ENCODE peak calls at places on chromosomes 16 and 17, in five cellular contexts. F is A549, O is K562, C is endothelial cell of umbilical vein, N is WTC11. G is an unnamed sample.

GRCh38 chr17:40915199-40915661 is 22.2 kb downstream of the KRT23 start:
- DNase-seq in F (peak; percentile 90), O (no peak), C (peak; percentile 3), N (no peak), G (no peak)

GRCh38 chr16:86391486-86391885 is 118.8 kb upstream of the FOXF1 start:
- DNase-seq in F (no peak), O (no peak), C (no peak), N (no peak), G (no peak)

GRCh38 chr17:75105269-75106080 is 4.3 kb upstream of the ARMC7 start:
- DNase-seq in F (peak; percentile 84), O (peak; percentile 73), C (peak; percentile 95), N (peak; percentile 80), G (no peak)

GRCh38 chr17:1197379-1197778 is 17.6 kb upstream of the ABR start:
- DNase-seq in F (no peak), O (no peak), C (no peak), N (no peak), G (no peak)

GRCh38 chr17:19911033-19911432 is 43.3 kb upstream of the ULK2 start:
- DNase-seq in F (no peak), O (no peak), C (no peak), N (no peak), G (no peak)

GRCh38 chr17:31527606-31528005 is 136.1 kb downstream of the RAB11FIP4 start:
- DNase-seq in F (no peak), O (no peak), C (peak; percentile 28), N (no peak), G (no peak)

GRCh38 chr16:86619263-86619935 is 41.0 kb downstream of the FOXL1 start:
- DNase-seq in F (peak; percentile 38), O (peak; percentile 41), C (no peak), N (peak; percentile 54), G (no peak)

GRCh38 chr17:8479431-8479947 is 43.8 kb downstream of the NDEL1 start:
- DNase-seq in F (no peak), O (no peak), C (no peak), N (no peak), G (no peak)

GRCh38 chr17:75044716-75045115 is 2.1 kb downstream of the ATP5PD start:
- DNase-seq in F (no peak), O (no peak), C (no peak), N (no peak), G (no peak)

GRCh38 chr16:1474471-1474795 is 395 bp downstream of the CLCN7 start:
- DNase-seq in F (no peak), O (peak; percentile 38), C (no peak), N (no peak), G (no peak)

GRCh38 chr17:63973930-63974593 is 1.3 kb upstream of the SCN4A start:
- DNase-seq in F (peak; percentile 34), O (no peak), C (no peak), N (no peak), G (no peak)

GRCh38 chr16:28491080-28491969 is 549 bp downstream of the CLN3 start:
- DNase-seq in F (no peak), O (peak; percentile 74), C (peak; percentile 33), N (peak; percentile 60), G (no peak)

GRCh38 chr16:67278773-67279295 is 498 bp upstream of the PLEKHG4 start:
- DNase-seq in F (peak; percentile 56), O (peak; percentile 74), C (no peak), N (peak; percentile 59), G (no peak)

GRCh38 chr16:58904254-58904653 is 170.1 kb upstream of the GOT2 start:
- DNase-seq in F (no peak), O (no peak), C (no peak), N (no peak), G (no peak)

GRCh38 chr17:19281161-19281560 is 44.0 kb downstream of the EPN2 start:
- DNase-seq in F (no peak), O (no peak), C (no peak), N (no peak), G (no peak)

GRCh38 chr16:20866161-20866772 is 33.9 kb downstream of the DCUN1D3 start:
- DNase-seq in F (peak; percentile 80), O (peak; percentile 69), C (peak; percentile 90), N (no peak), G (no peak)

GRCh38 chr17:2684549-2684948 is 27.0 kb downstream of the CLUH start:
- DNase-seq in F (no peak), O (no peak), C (no peak), N (no peak), G (no peak)

GRCh38 chr16:76653390-76654026 is 376.3 kb downstream of the CNTNAP4 start:
- DNase-seq in F (peak; percentile 66), O (peak; percentile 48), C (peak; percentile 4), N (no peak), G (no peak)

DNA sequence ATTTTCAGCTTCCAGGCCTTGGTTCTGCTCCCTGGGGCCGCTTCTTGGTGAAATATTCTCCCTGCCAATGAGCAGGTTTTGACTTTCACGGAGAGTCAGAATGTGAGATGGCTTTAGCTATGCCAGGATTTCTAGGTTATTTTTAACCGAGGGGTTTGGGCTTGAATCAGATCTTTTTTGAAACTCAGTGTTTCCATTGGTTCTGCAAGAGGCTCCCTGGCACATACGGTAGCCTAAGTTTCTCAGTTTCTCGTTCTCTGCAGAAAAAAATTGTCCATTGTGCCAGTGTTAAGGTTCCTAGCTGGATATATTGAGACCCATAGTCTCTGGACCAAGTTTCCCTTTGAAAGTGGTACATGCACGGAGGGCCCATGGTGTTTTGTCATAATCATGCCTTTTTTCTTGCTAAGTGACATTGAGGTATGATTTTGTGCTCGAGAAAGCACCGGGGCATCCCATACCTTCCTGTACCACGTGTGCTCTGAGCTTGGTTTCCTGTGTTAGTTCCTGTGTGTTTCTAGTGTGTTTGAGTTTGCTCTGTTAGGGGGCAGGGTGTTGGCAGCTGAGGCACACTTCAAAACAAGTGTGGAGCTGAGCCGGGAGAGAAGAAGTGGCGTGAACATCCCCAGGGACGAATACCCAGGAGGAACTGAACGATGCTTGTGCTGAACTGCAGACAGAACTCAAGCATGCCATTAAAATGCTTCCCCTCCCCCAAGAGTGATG is 127.2 kb downstream of the HS3ST3B1 start:
- DNase-seq in F (no peak), O (no peak), C (no peak), N (no peak), G (no peak)
- TF ChIP-seq JUN in F (no peak), O (no peak), C (no peak), N (no peak), G (no peak)

GRCh38 chr17:76783146-76783545 is 45.2 kb downstream of the MFSD11 start:
- DNase-seq in F (no peak), O (no peak), C (no peak), N (no peak), G (no peak)

GRCh38 chr17:76784926-76785325 is 47.0 kb downstream of the MFSD11 start:
- DNase-seq in F (no peak), O (no peak), C (peak; percentile 77), N (no peak), G (no peak)

DNA sequence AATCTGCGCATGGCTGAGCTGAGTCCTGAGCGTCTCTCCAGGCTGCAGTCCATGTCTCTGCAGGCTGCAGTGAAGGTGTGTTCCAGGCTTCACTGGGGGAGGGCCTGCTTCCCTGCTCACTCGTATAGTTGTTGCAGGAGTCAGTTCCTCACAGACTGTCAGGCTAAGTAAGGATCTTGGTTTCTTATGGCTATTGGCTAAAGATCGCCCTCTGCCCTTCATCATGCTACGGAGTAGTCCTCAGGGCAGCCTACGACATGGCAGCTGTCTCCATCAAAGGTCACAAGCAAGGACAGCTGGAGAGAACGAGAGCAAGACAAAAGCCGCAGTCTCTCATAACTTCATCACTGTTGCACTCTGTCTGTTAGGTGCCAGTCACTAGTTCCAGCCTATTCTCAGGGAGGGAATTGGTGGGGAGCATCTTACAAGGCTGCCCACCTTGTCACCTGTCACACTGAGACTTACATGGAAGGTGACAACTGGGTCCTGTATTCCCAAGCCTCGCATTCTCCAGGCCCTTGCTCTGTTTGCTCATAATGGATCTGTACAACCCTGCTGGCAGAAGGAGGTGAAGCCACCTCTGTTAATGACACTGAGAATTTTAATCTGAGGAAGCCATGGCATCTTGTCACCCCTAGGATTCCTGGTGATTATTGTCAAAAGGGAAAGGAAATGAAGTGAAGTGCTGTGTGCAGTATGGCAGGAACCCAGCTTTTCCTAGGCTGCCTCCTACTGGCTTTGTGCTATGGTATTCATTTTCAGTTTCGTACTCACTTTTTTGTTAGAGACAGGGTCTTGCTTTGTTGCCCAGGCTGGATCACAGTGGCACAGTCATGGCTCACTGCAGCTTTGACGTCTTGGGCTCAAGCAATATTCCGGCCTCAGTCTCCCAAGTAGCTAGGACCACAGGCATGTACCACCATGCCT is 43.4 kb downstream of the MFSD11 start:
- DNase-seq in F (no peak), O (no peak), C (no peak), N (no peak), G (no peak)
- TF ChIP-seq JUN in F (no peak), O (no peak), C (no peak), N (no peak), G (no peak)

GRCh38 chr16:16133943-16134604 is 89.2 kb downstream of the ABCC6 start:
- DNase-seq in F (peak; percentile 48), O (no peak), C (no peak), N (no peak), G (no peak)

GRCh38 chr16:16127469-16128116 is 95.7 kb downstream of the ABCC6 start:
- DNase-seq in F (peak; percentile 82), O (peak; percentile 85), C (peak; percentile 77), N (peak; percentile 82), G (peak; percentile 39)

GRCh38 chr16:16136588-16136987 is 86.7 kb downstream of the ABCC6 start:
- DNase-seq in F (no peak), O (no peak), C (no peak), N (no peak), G (no peak)

GRCh38 chr16:16131659-16132058 is 91.6 kb downstream of the ABCC6 start:
- DNase-seq in F (no peak), O (no peak), C (no peak), N (no peak), G (no peak)

GRCh38 chr16:16131204-16131603 is 92.1 kb downstream of the ABCC6 start:
- DNase-seq in F (no peak), O (no peak), C (no peak), N (no peak), G (no peak)
- TF ChIP-seq JUN in F (no peak), O (no peak), C (no peak), N (no peak), G (no peak)

GRCh38 chr17:16314189-16314588 is 39.1 kb downstream of the CENPV start:
- DNase-seq in F (no peak), O (no peak), C (no peak), N (no peak), G (no peak)

GRCh38 chr17:16314859-16315258 is 38.4 kb downstream of the CENPV start:
- DNase-seq in F (no peak), O (no peak), C (no peak), N (no peak), G (no peak)

DNA sequence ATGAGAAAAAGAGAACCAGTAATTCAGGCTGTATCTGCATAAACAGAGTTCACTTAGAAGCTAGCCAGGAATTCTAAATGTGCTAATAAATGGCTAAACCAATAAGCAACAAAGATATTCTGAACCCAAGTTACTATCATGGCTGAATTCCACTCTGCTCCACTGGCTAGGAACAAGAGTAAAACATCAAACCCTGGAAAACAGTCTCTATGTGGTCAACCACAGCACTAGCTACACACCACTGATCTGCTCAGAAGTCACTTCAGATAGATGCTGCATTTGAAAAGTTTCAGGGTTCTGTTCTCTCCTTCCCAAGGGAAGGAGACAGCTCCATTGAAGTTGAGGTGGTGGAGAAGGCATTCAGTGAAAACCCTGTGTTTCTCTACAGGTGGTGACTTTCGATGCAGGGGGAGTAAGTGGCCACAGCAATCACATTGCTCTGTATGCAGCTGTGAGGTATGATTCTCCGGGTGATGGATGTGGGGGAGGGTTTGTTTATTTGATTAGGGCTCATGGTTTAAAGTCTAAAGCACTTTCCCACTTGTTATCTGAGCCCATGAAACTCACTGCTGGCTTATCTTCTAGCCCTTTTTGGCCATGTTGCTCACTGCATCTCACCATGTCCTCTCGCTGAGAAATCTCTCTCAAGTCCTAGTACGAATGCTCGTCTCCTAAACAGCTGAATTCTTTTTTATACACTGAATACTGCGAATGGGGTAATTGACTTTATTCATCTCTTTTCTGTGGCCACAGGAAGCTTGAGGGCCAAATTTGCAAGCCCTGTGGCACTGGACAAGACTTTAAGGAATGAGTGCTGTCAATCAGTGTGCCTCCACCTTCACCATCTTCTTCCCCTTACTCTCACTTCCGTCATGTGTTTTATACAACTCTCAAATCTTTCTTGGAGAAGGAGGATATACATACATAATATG is 39.8 kb downstream of the CENPV start:
- DNase-seq in F (peak; percentile 19), O (peak; percentile 78), C (no peak), N (no peak), G (no peak)
- TF ChIP-seq JUN in F (no peak), O (no peak), C (no peak), N (no peak), G (no peak)